ENCODE peak calls at places on chromosomes 2 and 18, in six cellular contexts. W, P, K, H, Z and M are unnamed samples.

GRCh38 chr2:12750166-12750905 is 33.6 kb downstream of the TRIB2 start:
- DNase-seq in W (no peak), P (no peak), K (no peak), H (no peak), Z (no peak), M (no peak)

GRCh38 chr2:6883448-6884122 is 6.0 kb downstream of the RSAD2 start:
- DNase-seq in W (no peak), P (no peak), K (no peak), H (no peak), Z (no peak), M (no peak)

GRCh38 chr18:12239426-12239825 is 14.7 kb upstream of the CIDEA start:
- DNase-seq in W (no peak), P (no peak), K (no peak), H (no peak), Z (no peak), M (no peak)

GRCh38 chr2:106953236-106953635 is 67.3 kb upstream of the ST6GAL2 start:
- DNase-seq in W (no peak), P (no peak), K (peak), H (no peak), Z (no peak), M (no peak)

GRCh38 chr18:32139835-32140283 is 48.2 kb downstream of the RNF138 start:
- DNase-seq in W (no peak), P (no peak), K (no peak), H (no peak), Z (no peak), M (no peak)

GRCh38 chr2:58688813-58689212 is 447.7 kb upstream of the FANCL start:
- DNase-seq in W (no peak), P (no peak), K (no peak), H (no peak), Z (no peak), M (no peak)

GRCh38 chr18:10791141-10791808 is 265.4 kb downstream of the NAPG start:
- DNase-seq in W (no peak), P (no peak), K (no peak), H (no peak), Z (no peak), M (no peak)

GRCh38 chr2:32250290-32250689 is 14.4 kb downstream of the NLRC4 start:
- DNase-seq in W (no peak), P (no peak), K (no peak), H (no peak), Z (no peak), M (no peak)

GRCh38 chr2:24304098-24304497 is 56.2 kb downstream of the ITSN2 start:
- DNase-seq in W (no peak), P (peak), K (peak), H (peak), Z (peak), M (peak)

GRCh38 chr2:190607657-190608357 is 41.1 kb upstream of the NAB1 start:
- DNase-seq in W (no peak), P (no peak), K (peak), H (no peak), Z (no peak), M (no peak)

GRCh38 chr2:160628811-160629210 is 135.2 kb upstream of the RBMS1 start:
- DNase-seq in W (no peak), P (no peak), K (no peak), H (no peak), Z (no peak), M (no peak)

GRCh38 chr2:98691307-98691706 is 39.6 kb downstream of the MGAT4A start:
- DNase-seq in W (no peak), P (no peak), K (no peak), H (no peak), Z (no peak), M (no peak)

GRCh38 chr2:138536302-138536701 is 34.7 kb downstream of the SPOPL start:
- DNase-seq in W (no peak), P (no peak), K (peak), H (no peak), Z (peak), M (no peak)

GRCh38 chr18:78542204-78542603 is 437.4 kb upstream of the SALL3 start:
- DNase-seq in W (no peak), P (peak), K (peak), H (peak), Z (no peak), M (peak)

GRCh38 chr2:33011941-33012340 is 65.2 kb downstream of the LTBP1 start:
- DNase-seq in W (no peak), P (no peak), K (no peak), H (no peak), Z (no peak), M (no peak)

GRCh38 chr18:35634376-35634775 is 52.8 kb downstream of the GALNT1 start:
- DNase-seq in W (no peak), P (no peak), K (no peak), H (no peak), Z (no peak), M (no peak)

GRCh38 chr18:39761273-39761672 is 2193.8 kb upstream of the PIK3C3 start:
- DNase-seq in W (no peak), P (no peak), K (no peak), H (no peak), Z (no peak), M (no peak)

GRCh38 chr18:26697186-26697585 is 148.8 kb upstream of the KCTD1 start:
- DNase-seq in W (no peak), P (no peak), K (no peak), H (no peak), Z (no peak), M (no peak)

GRCh38 chr18:44229693-44230108 is 451.0 kb upstream of the SETBP1 start:
- DNase-seq in W (no peak), P (peak), K (peak), H (peak), Z (no peak), M (peak)

GRCh38 chr2:188551671-188552070 is 260.0 kb downstream of the GULP1 start:
- DNase-seq in W (no peak), P (no peak), K (peak), H (no peak), Z (no peak), M (no peak)

GRCh38 chr2:118784860-118785259 is 62.6 kb downstream of the EN1 start:
- DNase-seq in W (no peak), P (no peak), K (peak), H (no peak), Z (no peak), M (no peak)

GRCh38 chr18:51537487-51537886 is 340.0 kb upstream of the MEX3C start:
- DNase-seq in W (no peak), P (no peak), K (peak), H (peak), Z (peak), M (no peak)

GRCh38 chr18:70491734-70492348 is 203.0 kb downstream of the SOCS6 start:
- DNase-seq in W (no peak), P (peak), K (peak), H (peak), Z (peak), M (no peak)

GRCh38 chr18:26471027-26471426 is 77.3 kb downstream of the KCTD1 start:
- DNase-seq in W (no peak), P (no peak), K (peak), H (no peak), Z (no peak), M (no peak)

GRCh38 chr2:33069894-33070651 is 123.3 kb downstream of the LTBP1 start:
- DNase-seq in W (no peak), P (peak), K (peak), H (peak), Z (no peak), M (peak)

GRCh38 chr2:148106331-148106730 is 85.4 kb downstream of the MBD5 start:
- DNase-seq in W (no peak), P (no peak), K (no peak), H (no peak), Z (no peak), M (no peak)

GRCh38 chr2:239826786-239827510 is 198.2 kb downstream of the NDUFA10 start:
- DNase-seq in W (no peak), P (no peak), K (no peak), H (no peak), Z (no peak), M (peak)

GRCh38 chr2:102967451-102967850 is 205.6 kb downstream of the TMEM182 start:
- DNase-seq in W (no peak), P (no peak), K (no peak), H (no peak), Z (no peak), M (no peak)

GRCh38 chr2:95323347-95324155 is 26.4 kb downstream of the KCNIP3 start:
- DNase-seq in W (no peak), P (no peak), K (no peak), H (no peak), Z (peak), M (no peak)

GRCh38 chr2:8939486-8940114 is 63.9 kb downstream of the MBOAT2 start:
- DNase-seq in W (no peak), P (no peak), K (no peak), H (no peak), Z (no peak), M (no peak)

GRCh38 chr2:202564226-202564625 is 70.5 kb upstream of the FAM117B start:
- DNase-seq in W (no peak), P (no peak), K (peak), H (no peak), Z (no peak), M (no peak)

GRCh38 chr2:45836316-45836715 is 184.8 kb downstream of the PRKCE start:
- DNase-seq in W (no peak), P (no peak), K (no peak), H (no peak), Z (peak), M (no peak)

GRCh38 chr2:1816414-1816911 is 72.1 kb upstream of the PXDN start:
- DNase-seq in W (no peak), P (peak), K (peak), H (peak), Z (no peak), M (no peak)

GRCh38 chr2:134232868-134233732 is 20.8 kb upstream of the MGAT5 start:
- DNase-seq in W (no peak), P (no peak), K (no peak), H (no peak), Z (no peak), M (no peak)

GRCh38 chr2:233966388-233966787 is 49.2 kb downstream of the TRPM8 start:
- DNase-seq in W (no peak), P (no peak), K (no peak), H (no peak), Z (no peak), M (no peak)

GRCh38 chr2:171479154-171479814 is 43.0 kb upstream of the CYBRD1 start:
- DNase-seq in W (no peak), P (no peak), K (no peak), H (no peak), Z (no peak), M (no peak)

GRCh38 chr18:9025104-9025838 is 77.2 kb upstream of the NDUFV2 start:
- DNase-seq in W (no peak), P (no peak), K (no peak), H (no peak), Z (no peak), M (no peak)

GRCh38 chr2:72718906-72719305 is 106.9 kb downstream of the EXOC6B start:
- DNase-seq in W (no peak), P (no peak), K (no peak), H (no peak), Z (no peak), M (no peak)

GRCh38 chr2:72719416-72719815 is 106.4 kb downstream of the EXOC6B start:
- DNase-seq in W (no peak), P (no peak), K (peak), H (no peak), Z (peak), M (no peak)

GRCh38 chr2:72723769-72724370 is 102.0 kb downstream of the EXOC6B start:
- DNase-seq in W (no peak), P (no peak), K (no peak), H (no peak), Z (no peak), M (no peak)

GRCh38 chr2:72722492-72723090 is 103.2 kb downstream of the EXOC6B start:
- DNase-seq in W (no peak), P (no peak), K (peak), H (no peak), Z (no peak), M (no peak)
- H3K27ac ChIP-seq in W (no peak), P (no peak), K (no peak), H (no peak), Z (no peak), M (no peak)

GRCh38 chr2:71467180-71467815 is 13.9 kb downstream of the DYSF start:
- DNase-seq in W (no peak), P (no peak), K (no peak), H (no peak), Z (no peak), M (no peak)
- H3K4me3 ChIP-seq in W (peak), P (peak), K (peak), H (peak), Z (peak), M (peak)

GRCh38 chr2:47086571-47086970 is 68.5 kb downstream of the STPG4 start:
- DNase-seq in W (no peak), P (no peak), K (no peak), H (no peak), Z (no peak), M (no peak)
- H3K27ac ChIP-seq in W (no peak), P (peak), K (no peak), H (peak), Z (no peak), M (no peak)

DNA sequence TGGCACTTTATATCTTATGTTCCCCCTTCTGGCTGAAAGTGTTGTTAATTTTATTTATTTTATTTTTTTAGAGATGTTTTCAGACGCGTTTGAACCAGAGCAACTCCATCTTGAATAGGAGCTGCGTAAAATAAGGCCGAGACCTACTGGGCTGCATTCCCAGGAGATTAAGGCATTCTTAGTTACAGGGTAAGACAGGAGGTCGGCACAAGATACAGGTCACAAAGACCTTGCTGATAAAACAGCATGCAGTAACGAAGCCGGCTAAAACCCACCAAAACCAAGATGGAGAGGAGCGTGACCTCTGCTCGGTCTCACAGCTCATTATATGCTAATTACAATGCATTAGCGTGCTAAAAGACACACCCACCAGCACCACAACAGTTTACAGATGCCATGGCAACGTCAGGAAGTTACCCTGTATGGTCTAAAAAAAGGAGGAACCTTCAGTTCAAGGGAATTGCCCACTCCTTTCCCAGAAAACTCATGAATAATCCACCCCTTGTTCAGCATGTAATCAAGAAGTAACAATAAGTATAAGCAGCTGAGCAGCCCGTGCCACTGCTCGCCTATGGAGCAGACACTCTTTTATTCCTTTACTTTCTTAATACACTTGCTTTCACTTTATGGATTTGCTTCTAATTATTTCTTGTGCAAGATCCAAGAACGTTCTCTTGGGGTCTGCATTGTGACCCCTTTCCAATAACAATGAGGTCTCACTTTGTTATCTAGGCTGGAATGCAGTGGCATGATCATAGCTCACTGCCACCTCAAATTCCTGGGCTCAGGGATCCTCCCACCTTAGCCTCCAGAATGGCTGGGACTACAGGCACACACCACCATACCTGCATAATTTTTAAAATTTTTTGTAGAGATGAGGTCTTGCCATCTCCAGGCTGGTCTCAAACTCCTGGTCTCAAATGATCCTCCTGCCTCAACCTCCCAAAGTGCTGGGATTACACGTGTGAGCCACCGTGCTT is 55.9 kb downstream of the CACNB4 start:
- DNase-seq in W (no peak), P (no peak), K (no peak), H (no peak), Z (peak), M (no peak)
- H3K4me3 ChIP-seq in W (no peak), P (no peak), K (no peak), H (no peak), Z (no peak), M (no peak)

GRCh38 chr2:62455957-62456692 is 49.9 kb downstream of the TMEM17 start:
- DNase-seq in W (no peak), P (no peak), K (no peak), H (no peak), Z (no peak), M (peak)

GRCh38 chr2:62459106-62459505 is 46.9 kb downstream of the TMEM17 start:
- DNase-seq in W (no peak), P (no peak), K (no peak), H (no peak), Z (no peak), M (no peak)

GRCh38 chr2:62457555-62457954 is 48.4 kb downstream of the TMEM17 start:
- DNase-seq in W (no peak), P (no peak), K (no peak), H (peak), Z (peak), M (peak)

GRCh38 chr2:62458206-62459035 is 47.6 kb downstream of the TMEM17 start:
- DNase-seq in W (no peak), P (no peak), K (no peak), H (no peak), Z (no peak), M (peak)

GRCh38 chr2:62456721-62457539 is 49.1 kb downstream of the TMEM17 start:
- DNase-seq in W (peak), P (peak), K (peak), H (peak), Z (peak), M (peak)
- H3K27ac ChIP-seq in W (no peak), P (peak), K (no peak), H (peak), Z (no peak), M (peak)

GRCh38 chr2:205684871-205685313 is 2.6 kb downstream of the NRP2 start:
- DNase-seq in W (no peak), P (no peak), K (peak), H (no peak), Z (peak), M (no peak)

GRCh38 chr2:205687018-205687956 is 5.0 kb downstream of the NRP2 start:
- DNase-seq in W (no peak), P (no peak), K (no peak), H (no peak), Z (no peak), M (no peak)

GRCh38 chr2:205685314-205686230 is 3.3 kb downstream of the NRP2 start:
- DNase-seq in W (no peak), P (no peak), K (peak), H (no peak), Z (peak), M (peak)

GRCh38 chr2:205688417-205689200 is 6.3 kb downstream of the NRP2 start:
- DNase-seq in W (no peak), P (no peak), K (peak), H (no peak), Z (no peak), M (no peak)

GRCh38 chr2:205686231-205687017 is 4.1 kb downstream of the NRP2 start:
- DNase-seq in W (no peak), P (no peak), K (peak), H (no peak), Z (peak), M (no peak)
- H3K4me3 ChIP-seq in W (peak), P (peak), K (peak), H (peak), Z (peak), M (peak)

GRCh38 chr18:62771494-62771893 is 56.2 kb downstream of the PHLPP1 start:
- DNase-seq in W (no peak), P (no peak), K (no peak), H (no peak), Z (no peak), M (no peak)
- H3K27ac ChIP-seq in W (no peak), P (no peak), K (no peak), H (no peak), Z (no peak), M (no peak)

DNA sequence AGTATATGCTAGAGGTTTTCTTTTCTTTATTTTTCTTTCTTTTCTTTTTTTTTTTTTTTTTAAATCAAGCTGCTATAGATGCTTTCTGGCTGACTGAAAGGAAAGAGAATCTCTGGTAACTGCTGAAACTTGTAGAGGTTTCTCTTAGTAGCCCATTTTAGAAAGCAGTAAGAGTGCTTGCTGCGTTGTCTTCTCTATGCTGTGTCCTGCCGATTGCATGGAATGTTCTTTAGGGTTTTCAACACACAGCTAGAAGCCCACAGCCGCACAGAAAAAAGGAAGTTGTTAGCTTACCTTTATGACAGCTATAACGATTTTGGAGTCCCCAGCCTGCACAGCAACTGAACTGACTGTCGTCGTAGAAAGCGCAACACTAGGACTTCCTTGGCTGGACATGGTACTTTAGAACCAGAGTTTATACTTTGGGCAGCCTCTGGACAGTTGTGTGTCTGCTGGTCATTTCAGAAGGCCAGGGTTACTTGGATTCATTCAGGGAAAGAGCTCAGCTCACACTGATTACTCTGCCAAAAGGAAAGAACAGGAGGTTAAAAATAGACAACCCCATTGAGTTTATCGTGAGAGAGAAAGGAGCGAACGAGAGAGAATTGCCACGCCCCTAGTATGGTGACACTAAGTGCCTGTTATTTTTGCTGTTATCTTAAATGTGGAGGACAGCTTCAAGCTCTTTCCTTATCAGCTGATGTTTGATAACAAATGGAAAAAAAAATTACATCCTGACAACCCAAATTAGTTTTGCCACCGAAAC is at the start of gene CCDC141:
- DNase-seq in W (no peak), P (no peak), K (peak), H (no peak), Z (no peak), M (no peak)
- H3K4me3 ChIP-seq in W (peak), P (peak), K (peak), H (no peak), Z (no peak), M (peak)

GRCh38 chr18:77098554-77099174 is 33.9 kb downstream of the MBP start:
- DNase-seq in W (no peak), P (no peak), K (no peak), H (peak), Z (no peak), M (no peak)
- H3K27ac ChIP-seq in W (peak), P (no peak), K (no peak), H (peak), Z (no peak), M (peak)